ENCODE peak calls at places on chromosome 13, in seven cellular contexts. C, K, Y, U, P, Q and Z are unnamed samples.

GRCh38 chr13:22592515-22592914 is 588.3 kb upstream of the SGCG start:
- DNase-seq in Y (no peak), U (no peak), P (no peak), K (no peak), C (no peak), Q (peak), Z (no peak)

GRCh38 chr13:27012482-27013197 is 159.0 kb downstream of the USP12 start:
- DNase-seq in Q (peak), C (no peak), U (peak), K (no peak), Y (no peak), P (no peak), Z (no peak)

GRCh38 chr13:95323930-95324662 is 22.8 kb upstream of the ABCC4 start:
- DNase-seq in C (no peak), U (no peak), Y (no peak), K (no peak), Q (no peak), P (no peak), Z (no peak)

GRCh38 chr13:99605417-99606321 is 104.4 kb downstream of the TM9SF2 start:
- DNase-seq in C (peak), Y (peak), K (peak), Q (peak), P (peak), U (no peak), Z (no peak)

GRCh38 chr13:22061371-22061805 is 390.5 kb downstream of the FGF9 start:
- DNase-seq in Q (no peak), C (no peak), P (no peak), Y (no peak), K (peak), U (no peak), Z (no peak)

GRCh38 chr13:74886496-74886895 is 595.5 kb downstream of the TBC1D4 start:
- DNase-seq in U (peak), P (no peak), Q (peak), Y (no peak), C (no peak), K (no peak), Z (no peak)

GRCh38 chr13:108993346-108993745 is 363.9 kb downstream of the MYO16 start:
- DNase-seq in P (no peak), U (no peak), C (no peak), Q (peak), Y (no peak), K (no peak), Z (no peak)

GRCh38 chr13:41700790-41701310 is 243.5 kb downstream of the RGCC start:
- DNase-seq in Y (no peak), K (no peak), P (no peak), Q (peak), U (peak), C (peak), Z (no peak)

GRCh38 chr13:99405966-99406365 is 95.3 kb upstream of the TM9SF2 start:
- DNase-seq in K (no peak), P (no peak), C (no peak), Q (no peak), Y (no peak), U (no peak), Z (no peak)

GRCh38 chr13:59547950-59548349 is 615.8 kb downstream of the DIAPH3 start:
- DNase-seq in K (no peak), Q (no peak), C (no peak), Y (no peak), U (no peak), P (no peak), Z (no peak)
- TF ChIP-seq CTCF in K (no peak), Q (no peak), C (no peak), Y (no peak), U (no peak), P (no peak), Z (no peak)

DNA sequence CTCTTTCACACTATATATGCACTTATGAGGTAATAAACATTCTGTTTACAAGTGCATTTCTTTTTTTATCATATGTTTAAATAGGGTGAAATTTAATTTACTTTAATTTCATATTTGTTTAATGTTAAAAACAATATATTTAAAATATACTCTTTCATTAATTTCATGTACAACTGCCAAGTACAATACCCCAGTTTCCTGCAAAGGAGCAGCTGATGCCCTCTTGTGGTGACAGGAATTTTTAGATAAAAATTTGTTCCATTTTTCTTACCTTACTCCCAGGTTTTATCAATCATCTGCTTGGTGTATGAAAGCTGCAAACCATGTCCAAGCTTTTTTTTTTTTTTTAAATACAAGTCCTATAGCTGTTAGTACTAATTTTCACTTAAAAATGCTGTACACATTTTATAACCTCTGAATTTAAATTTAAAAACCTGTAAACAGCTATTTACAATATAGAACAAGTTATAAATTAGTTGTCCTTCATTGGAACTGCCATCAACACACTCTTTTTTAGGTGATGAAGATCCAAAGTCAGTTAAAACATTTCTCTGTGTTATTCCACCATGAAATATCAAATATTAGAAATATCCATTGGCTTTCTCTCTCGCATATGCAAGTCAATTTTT is 4.9 kb downstream of the PCDH20 start:
- DNase-seq in C (no peak), U (peak), P (no peak), Y (no peak), K (no peak), Q (peak), Z (no peak)
- TF ChIP-seq CTCF in C (peak), U (peak), P (peak), Y (peak), K (peak), Q (peak), Z (peak)

DNA sequence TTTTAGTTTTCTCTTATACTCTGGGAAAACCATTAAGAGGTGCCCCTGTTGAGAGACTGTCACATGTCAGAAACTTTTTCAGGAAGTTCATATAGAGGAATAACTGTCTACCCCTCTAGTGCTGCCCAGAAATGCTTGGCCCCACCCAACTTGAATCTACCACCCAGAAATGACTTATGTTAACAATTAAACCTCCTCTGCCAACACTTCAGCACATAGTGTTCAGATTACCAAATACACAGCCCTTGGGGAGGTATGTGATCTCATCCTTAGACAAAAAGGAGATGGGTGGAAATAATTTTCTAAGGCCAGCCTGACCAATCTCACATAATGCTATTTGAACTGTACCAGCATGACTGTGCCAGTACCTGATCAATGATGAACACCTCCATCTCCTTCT is 35.6 kb downstream of the CCDC169 start:
- DNase-seq in Q (no peak), C (no peak), K (no peak), Y (no peak), U (peak), P (no peak), Z (no peak)
- TF ChIP-seq CTCF in Q (no peak), C (no peak), K (no peak), Y (no peak), U (no peak), P (no peak), Z (no peak)

GRCh38 chr13:20938302-20938701 is 35.8 kb upstream of the XPO4 start:
- DNase-seq in Q (no peak), P (no peak), K (no peak), U (no peak), C (no peak), Y (no peak), Z (no peak)
- TF ChIP-seq CTCF in Q (no peak), P (no peak), K (no peak), U (no peak), C (no peak), Y (no peak), Z (peak)

DNA sequence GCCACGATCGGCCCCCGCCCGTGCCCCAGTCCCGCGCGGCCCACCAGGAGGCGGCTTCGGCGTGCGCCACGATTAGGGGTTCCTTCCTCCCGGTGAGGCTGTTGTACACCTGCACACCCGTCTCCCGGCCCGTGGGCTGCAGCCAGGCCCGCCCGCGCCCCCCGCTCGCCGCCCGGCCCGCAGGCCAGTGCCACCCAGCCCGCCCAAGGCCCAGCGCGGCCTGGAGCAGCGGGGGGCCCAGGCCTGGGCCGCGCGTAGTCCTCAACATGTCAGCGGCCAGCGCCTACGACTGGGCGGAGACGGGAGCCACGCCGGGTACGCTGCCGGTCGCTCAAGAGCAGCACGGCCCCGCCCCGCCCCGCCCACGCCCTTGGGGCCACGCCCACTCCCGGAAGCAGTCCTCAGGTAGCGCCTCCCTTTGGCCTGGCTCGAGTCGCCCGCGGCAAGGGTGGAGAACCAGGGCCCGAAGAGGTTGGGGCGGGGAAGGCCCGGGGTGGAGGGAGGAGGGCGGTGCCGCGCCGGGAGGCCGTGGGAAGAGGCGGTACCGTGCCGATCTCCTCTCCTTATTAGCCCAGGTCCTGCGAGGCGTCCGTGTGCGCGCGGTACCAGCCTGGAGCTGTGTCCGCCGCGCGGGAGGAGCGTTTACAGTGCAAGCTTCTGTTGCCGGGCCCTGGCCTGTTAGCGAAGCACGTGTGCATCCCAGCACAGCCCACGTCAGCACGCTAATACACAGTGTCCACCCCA is at the start of gene CARS2:
- DNase-seq in Q (peak), C (peak), K (peak), U (peak), P (peak), Y (peak), Z (peak)
- TF ChIP-seq CTCF in Q (no peak), C (no peak), K (peak), U (no peak), P (no peak), Y (no peak), Z (peak)